ENCODE peak calls at places on chromosomes 5 and 9, in four cellular contexts. One of them, this sample, is unnamed. For H3K9me1, the result is how much of the 10 kb centered on the place peaks cover.

GRCh38 chr5:16455670-16456069 is 9.9 kb downstream of the ZNF622 start:
- DNase-seq in IMR-90: no peak
- DNase-seq in endothelial cell of umbilical vein: no peak
- DNase-seq in K562: no peak
- DNase-seq in this sample: no peak

GRCh38 chr9:5630038-5630507 is 1.2 kb downstream of the RIC1 start:
- DNase-seq in IMR-90: no peak
- DNase-seq in endothelial cell of umbilical vein: peak
- DNase-seq in K562: no peak
- DNase-seq in this sample: no peak

GRCh38 chr5:67006152-67006848 is 190.3 kb downstream of the CD180 start:
- DNase-seq in IMR-90: no peak
- DNase-seq in endothelial cell of umbilical vein: no peak
- DNase-seq in K562: no peak
- DNase-seq in this sample: no peak

GRCh38 chr5:102591650-102592049 is 92.8 kb upstream of the SLCO6A1 start:
- DNase-seq in IMR-90: no peak
- DNase-seq in endothelial cell of umbilical vein: no peak
- DNase-seq in K562: no peak
- DNase-seq in this sample: no peak

GRCh38 chr5:17436345-17436744 is 61.7 kb upstream of the TAF11L2 start:
- DNase-seq in IMR-90: no peak
- DNase-seq in endothelial cell of umbilical vein: peak
- DNase-seq in K562: no peak
- DNase-seq in this sample: no peak

GRCh38 chr5:124725040-124725434 is 21.4 kb downstream of the ZNF608 start:
- DNase-seq in IMR-90: no peak
- DNase-seq in endothelial cell of umbilical vein: no peak
- DNase-seq in K562: peak
- DNase-seq in this sample: no peak

GRCh38 chr5:171432581-171433351 is 13.3 kb downstream of the FGF18 start:
- DNase-seq in IMR-90: no peak
- DNase-seq in endothelial cell of umbilical vein: no peak
- DNase-seq in K562: no peak
- DNase-seq in this sample: no peak

GRCh38 chr5:171453988-171454387 is 34.5 kb downstream of the FGF18 start:
- DNase-seq in IMR-90: no peak
- DNase-seq in endothelial cell of umbilical vein: no peak
- DNase-seq in K562: no peak
- DNase-seq in this sample: no peak

GRCh38 chr5:17260549-17260948 is 43.1 kb downstream of the BASP1 start:
- DNase-seq in IMR-90: no peak
- DNase-seq in endothelial cell of umbilical vein: no peak
- DNase-seq in K562: no peak
- DNase-seq in this sample: no peak

GRCh38 chr5:103425686-103426454 is 136.7 kb downstream of the NUDT12 start:
- DNase-seq in IMR-90: peak
- DNase-seq in endothelial cell of umbilical vein: no peak
- DNase-seq in K562: no peak
- DNase-seq in this sample: no peak

GRCh38 chr9:99820330-99821186 is 1.1 kb upstream of the NR4A3 start:
- DNase-seq in IMR-90: peak
- DNase-seq in endothelial cell of umbilical vein: peak
- DNase-seq in K562: no peak
- DNase-seq in this sample: no peak

GRCh38 chr9:99816392-99816791 is 5.3 kb upstream of the NR4A3 start:
- DNase-seq in IMR-90: no peak
- DNase-seq in endothelial cell of umbilical vein: no peak
- DNase-seq in K562: no peak
- DNase-seq in this sample: no peak

GRCh38 chr9:99819123-99819483 is 2.6 kb upstream of the NR4A3 start:
- DNase-seq in IMR-90: no peak
- DNase-seq in endothelial cell of umbilical vein: peak
- DNase-seq in K562: no peak
- DNase-seq in this sample: no peak

GRCh38 chr9:99819484-99820329 is 2.0 kb upstream of the NR4A3 start:
- DNase-seq in IMR-90: peak
- DNase-seq in endothelial cell of umbilical vein: peak
- DNase-seq in K562: peak
- DNase-seq in this sample: peak

GRCh38 chr9:99818439-99818992 is 3.2 kb upstream of the NR4A3 start:
- DNase-seq in IMR-90: no peak
- DNase-seq in endothelial cell of umbilical vein: no peak
- DNase-seq in K562: no peak
- DNase-seq in this sample: no peak
- H2AFZ ChIP-seq in IMR-90: peak
- H2AFZ ChIP-seq in endothelial cell of umbilical vein: no peak
- H2AFZ ChIP-seq in K562: peak
- H2AFZ ChIP-seq in this sample: no peak

GRCh38 chr9:77893706-77894105 is 137.9 kb downstream of the GNAQ start:
- DNase-seq in IMR-90: no peak
- DNase-seq in endothelial cell of umbilical vein: no peak
- DNase-seq in K562: no peak
- DNase-seq in this sample: no peak

GRCh38 chr9:77896269-77897245 is 135.1 kb downstream of the GNAQ start:
- DNase-seq in IMR-90: no peak
- DNase-seq in endothelial cell of umbilical vein: peak
- DNase-seq in K562: no peak
- DNase-seq in this sample: no peak

GRCh38 chr9:77892171-77892570 is 139.4 kb downstream of the GNAQ start:
- DNase-seq in IMR-90: no peak
- DNase-seq in endothelial cell of umbilical vein: no peak
- DNase-seq in K562: no peak
- DNase-seq in this sample: no peak

GRCh38 chr9:77891150-77891549 is 140.5 kb downstream of the GNAQ start:
- DNase-seq in IMR-90: no peak
- DNase-seq in endothelial cell of umbilical vein: no peak
- DNase-seq in K562: peak
- DNase-seq in this sample: no peak

DNA sequence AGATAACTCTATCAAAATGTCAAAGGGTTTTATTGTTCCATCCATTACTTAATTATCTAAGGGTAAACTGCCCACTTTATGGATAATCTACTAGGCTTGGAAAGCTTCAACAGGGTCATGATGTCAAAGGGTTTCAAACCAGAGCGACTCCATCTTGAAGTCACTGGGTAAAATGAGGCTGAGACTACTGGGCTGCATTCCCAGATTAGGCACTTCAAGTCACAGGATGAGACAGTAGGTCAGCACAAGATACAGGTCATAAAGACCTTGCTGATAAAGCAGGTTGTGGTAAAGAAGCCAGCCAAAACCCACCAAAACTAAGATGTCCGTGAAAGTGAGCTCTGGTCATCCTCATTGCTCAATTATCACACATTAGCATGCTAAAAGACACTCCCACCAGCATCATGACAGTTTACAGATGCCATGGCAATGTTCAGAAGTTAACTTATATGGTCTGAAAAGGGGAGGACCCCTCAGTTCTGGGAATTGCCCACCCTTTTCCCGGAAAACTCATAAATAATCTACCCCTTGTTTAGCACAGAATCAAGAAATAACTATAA is 138.6 kb downstream of the GNAQ start:
- DNase-seq in IMR-90: no peak
- DNase-seq in endothelial cell of umbilical vein: no peak
- DNase-seq in K562: no peak
- DNase-seq in this sample: no peak
- H3K9me1 ChIP-seq in IMR-90: under half
- H3K9me1 ChIP-seq in endothelial cell of umbilical vein: under half
- H3K9me1 ChIP-seq in K562: under half
- H3K9me1 ChIP-seq in this sample: under half

GRCh38 chr9:81032030-81032572 is 657.2 kb downstream of the TLE1 start:
- DNase-seq in IMR-90: peak
- DNase-seq in endothelial cell of umbilical vein: no peak
- DNase-seq in K562: no peak
- DNase-seq in this sample: peak
- H2AFZ ChIP-seq in IMR-90: no peak
- H2AFZ ChIP-seq in endothelial cell of umbilical vein: no peak
- H2AFZ ChIP-seq in K562: no peak
- H2AFZ ChIP-seq in this sample: no peak

GRCh38 chr5:39447059-39447458 is 22.3 kb upstream of the DAB2 start:
- DNase-seq in IMR-90: peak
- DNase-seq in endothelial cell of umbilical vein: peak
- DNase-seq in K562: no peak
- DNase-seq in this sample: no peak

GRCh38 chr5:39448504-39449128 is 23.8 kb upstream of the DAB2 start:
- DNase-seq in IMR-90: no peak
- DNase-seq in endothelial cell of umbilical vein: no peak
- DNase-seq in K562: no peak
- DNase-seq in this sample: no peak

GRCh38 chr5:39449572-39449971 is 24.8 kb upstream of the DAB2 start:
- DNase-seq in IMR-90: no peak
- DNase-seq in endothelial cell of umbilical vein: no peak
- DNase-seq in K562: no peak
- DNase-seq in this sample: no peak

GRCh38 chr5:39446231-39446630 is 21.5 kb upstream of the DAB2 start:
- DNase-seq in IMR-90: no peak
- DNase-seq in endothelial cell of umbilical vein: no peak
- DNase-seq in K562: no peak
- DNase-seq in this sample: no peak

DNA sequence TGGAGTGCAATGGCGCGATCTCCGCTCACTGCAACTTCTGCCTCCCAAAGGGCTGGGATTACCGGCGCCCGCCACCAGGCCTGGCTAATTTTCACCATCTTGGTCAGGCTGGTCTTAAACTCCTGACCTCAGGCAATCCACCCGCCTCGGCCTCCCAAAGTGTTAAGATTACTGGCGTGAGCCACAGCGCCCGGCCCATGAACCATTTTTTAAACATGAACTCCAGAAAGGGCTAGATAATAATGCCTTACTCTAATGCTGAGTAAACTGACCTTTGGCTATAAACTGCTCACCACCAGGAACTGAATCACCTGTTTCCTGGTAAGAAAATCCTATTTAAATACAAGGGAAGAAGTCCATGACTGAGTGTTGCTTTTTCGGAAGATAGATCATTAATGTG is 23.2 kb upstream of the DAB2 start:
- DNase-seq in IMR-90: peak
- DNase-seq in endothelial cell of umbilical vein: peak
- DNase-seq in K562: no peak
- DNase-seq in this sample: no peak
- H3K9me1 ChIP-seq in IMR-90: under half
- H3K9me1 ChIP-seq in endothelial cell of umbilical vein: under half
- H3K9me1 ChIP-seq in K562: under half
- H3K9me1 ChIP-seq in this sample: under half

GRCh38 chr9:133585481-133586367 is 23.5 kb downstream of the FAM163B start:
- DNase-seq in IMR-90: no peak
- DNase-seq in endothelial cell of umbilical vein: no peak
- DNase-seq in K562: no peak
- DNase-seq in this sample: no peak

GRCh38 chr9:133583586-133583985 is 25.6 kb downstream of the FAM163B start:
- DNase-seq in IMR-90: no peak
- DNase-seq in endothelial cell of umbilical vein: no peak
- DNase-seq in K562: no peak
- DNase-seq in this sample: no peak

GRCh38 chr9:133584167-133584558 is 25.0 kb downstream of the FAM163B start:
- DNase-seq in IMR-90: no peak
- DNase-seq in endothelial cell of umbilical vein: no peak
- DNase-seq in K562: no peak
- DNase-seq in this sample: no peak

GRCh38 chr9:133583111-133583510 is 26.1 kb downstream of the FAM163B start:
- DNase-seq in IMR-90: no peak
- DNase-seq in endothelial cell of umbilical vein: no peak
- DNase-seq in K562: no peak
- DNase-seq in this sample: no peak

GRCh38 chr9:133584559-133585476 is 24.4 kb downstream of the FAM163B start:
- DNase-seq in IMR-90: no peak
- DNase-seq in endothelial cell of umbilical vein: no peak
- DNase-seq in K562: no peak
- DNase-seq in this sample: no peak
- H2AFZ ChIP-seq in IMR-90: no peak
- H2AFZ ChIP-seq in endothelial cell of umbilical vein: no peak
- H2AFZ ChIP-seq in K562: no peak
- H2AFZ ChIP-seq in this sample: no peak

GRCh38 chr5:1506242-1507015 is 17.3 kb downstream of the LPCAT1 start:
- DNase-seq in IMR-90: no peak
- DNase-seq in endothelial cell of umbilical vein: no peak
- DNase-seq in K562: no peak
- DNase-seq in this sample: no peak

GRCh38 chr5:1508679-1509290 is 15.0 kb downstream of the LPCAT1 start:
- DNase-seq in IMR-90: peak
- DNase-seq in endothelial cell of umbilical vein: no peak
- DNase-seq in K562: no peak
- DNase-seq in this sample: no peak

GRCh38 chr5:1507961-1508678 is 15.6 kb downstream of the LPCAT1 start:
- DNase-seq in IMR-90: no peak
- DNase-seq in endothelial cell of umbilical vein: no peak
- DNase-seq in K562: no peak
- DNase-seq in this sample: no peak

GRCh38 chr5:1507016-1507375 is 16.8 kb downstream of the LPCAT1 start:
- DNase-seq in IMR-90: no peak
- DNase-seq in endothelial cell of umbilical vein: no peak
- DNase-seq in K562: no peak
- DNase-seq in this sample: no peak

GRCh38 chr5:1507457-1507856 is 16.3 kb downstream of the LPCAT1 start:
- DNase-seq in IMR-90: no peak
- DNase-seq in endothelial cell of umbilical vein: no peak
- DNase-seq in K562: no peak
- DNase-seq in this sample: no peak
- H3K9me1 ChIP-seq in IMR-90: under half
- H3K9me1 ChIP-seq in endothelial cell of umbilical vein: under half
- H3K9me1 ChIP-seq in K562: under half
- H3K9me1 ChIP-seq in this sample: under half

DNA sequence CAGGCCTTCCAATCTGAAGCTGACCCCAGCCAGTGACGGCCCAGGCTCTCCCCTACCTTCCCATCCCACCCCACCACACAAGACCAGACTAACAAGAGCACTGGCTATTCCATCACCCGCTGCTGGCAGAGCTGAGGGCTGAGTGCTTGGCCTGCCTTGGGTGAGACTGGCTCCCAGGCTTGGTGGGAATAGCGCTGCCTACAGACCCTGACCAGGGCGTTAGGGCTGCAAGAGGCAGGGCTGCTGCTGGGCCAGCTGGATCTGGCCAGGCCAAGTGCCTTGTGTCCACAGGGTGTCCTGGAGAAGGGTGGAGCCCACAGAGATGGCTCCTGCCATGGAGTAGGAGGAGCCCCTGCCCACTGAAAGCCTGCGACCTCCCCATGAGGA is 31.6 kb upstream of the ANGPTL2 start:
- DNase-seq in IMR-90: no peak
- DNase-seq in endothelial cell of umbilical vein: peak
- DNase-seq in K562: no peak
- DNase-seq in this sample: no peak
- H2AFZ ChIP-seq in IMR-90: no peak
- H2AFZ ChIP-seq in endothelial cell of umbilical vein: peak
- H2AFZ ChIP-seq in K562: no peak
- H2AFZ ChIP-seq in this sample: no peak